ENCODE peak calls at places on chromosomes 6 and 20, in four cellular contexts. B is endothelial cell, H is AG09319, U is omental fat pad. G is an unnamed sample.

GRCh38 chr20:17674722-17675518 is 7.1 kb downstream of the RRBP1 start:
- DNase-seq in B (no peak), H (peak), U (no peak), G (no peak)

GRCh38 chr6:132087391-132087790 is 136.2 kb upstream of the CCN2 start:
- DNase-seq in B (no peak), H (no peak), U (no peak), G (no peak)

GRCh38 chr6:136069119-136069518 is 181.0 kb downstream of the MTFR2 start:
- DNase-seq in H (peak), B (no peak), U (no peak), G (no peak)

GRCh38 chr20:33875055-33875454 is 63.9 kb downstream of the CHMP4B start:
- DNase-seq in H (no peak), B (no peak), U (no peak), G (no peak)

GRCh38 chr6:140979642-140980091 is 1153.1 kb upstream of the GJE1 start:
- DNase-seq in H (no peak), U (no peak), B (no peak), G (no peak)

GRCh38 chr6:104862456-104862855 is 2.7 kb upstream of the HACE1 start:
- DNase-seq in H (no peak), B (no peak), U (no peak), G (no peak)

GRCh38 chr6:36120539-36120938 is 9.8 kb upstream of the MAPK13 start:
- DNase-seq in B (no peak), U (no peak), H (no peak), G (no peak)

GRCh38 chr20:41361757-41362747 is 4.6 kb downstream of the EMILIN3 start:
- DNase-seq in U (no peak), H (no peak), B (no peak), G (no peak)

GRCh38 chr20:37948956-37949355 is 46.0 kb downstream of the VSTM2L start:
- DNase-seq in H (no peak), B (no peak), U (no peak), G (no peak)

GRCh38 chr6:169828176-169828575 is 76.8 kb downstream of the ERMARD start:
- DNase-seq in U (no peak), H (no peak), B (no peak), G (peak)

GRCh38 chr6:47258724-47259347 is 50.9 kb downstream of the TNFRSF21 start:
- DNase-seq in B (no peak), U (no peak), H (no peak), G (no peak)

GRCh38 chr6:12490904-12491571 is 200.9 kb downstream of the EDN1 start:
- DNase-seq in H (no peak), B (no peak), U (no peak), G (no peak)

GRCh38 chr6:91569071-91569470 is 982.2 kb upstream of the MAP3K7 start:
- DNase-seq in H (no peak), B (no peak), U (no peak), G (no peak)

GRCh38 chr6:28807682-28808280 is 116.0 kb downstream of the TRIM27 start:
- DNase-seq in B (peak), H (no peak), U (no peak), G (no peak)

GRCh38 chr6:22078288-22078687 is 218.5 kb downstream of the PRL start:
- DNase-seq in B (no peak), U (no peak), H (no peak), G (no peak)

GRCh38 chr6:16217156-16217721 is 21.1 kb upstream of the GMPR start:
- DNase-seq in H (no peak), B (no peak), U (no peak), G (no peak)

GRCh38 chr6:6686176-6686575 is 97.7 kb downstream of the LY86 start:
- DNase-seq in U (no peak), B (no peak), H (no peak), G (no peak)

GRCh38 chr20:33005132-33005566 is 916 bp upstream of the SUN5 start:
- DNase-seq in U (no peak), H (no peak), B (no peak), G (no peak)

G was measured in posterior vena cava.